ENCODE peak calls at places on chromosomes 13 and 19, in six cellular contexts. H, U, R, B, Z and T are unnamed samples.

GRCh38 chr19:6521718-6522646 is 8.8 kb upstream of the TNFSF9 start:
- DNase-seq in H (no peak), U (peak), R (no peak), B (no peak), Z (no peak), T (peak)

GRCh38 chr13:73082471-73082870 is 23.7 kb downstream of the KLF5 start:
- DNase-seq in H (no peak), U (no peak), R (no peak), B (no peak), Z (no peak), T (no peak)

GRCh38 chr13:106383791-106384190 is 151.7 kb downstream of the EFNB2 start:
- DNase-seq in H (no peak), U (no peak), R (no peak), B (no peak), Z (no peak), T (no peak)

GRCh38 chr19:52648336-52648990 is 10.3 kb upstream of the ZNF83 start:
- DNase-seq in H (peak), U (no peak), R (no peak), B (no peak), Z (no peak), T (no peak)

GRCh38 chr19:1747285-1748114 is 5.8 kb upstream of the ONECUT3 start:
- DNase-seq in H (peak), U (peak), R (no peak), B (peak), Z (no peak), T (no peak)

GRCh38 chr13:37303610-37304009 is 198.1 kb upstream of the CSNK1A1L start:
- DNase-seq in H (no peak), U (no peak), R (no peak), B (no peak), Z (no peak), T (no peak)

GRCh38 chr13:26254583-26255102 is 714 bp downstream of the CDK8 start:
- DNase-seq in H (peak), U (peak), R (peak), B (peak), Z (peak), T (peak)

GRCh38 chr13:82647540-82647939 is 1234.7 kb downstream of the SLITRK1 start:
- DNase-seq in H (no peak), U (no peak), R (no peak), B (no peak), Z (no peak), T (no peak)

GRCh38 chr19:16039081-16039480 is 37.2 kb upstream of the TPM4 start:
- DNase-seq in H (no peak), U (no peak), R (no peak), B (no peak), Z (no peak), T (no peak)

GRCh38 chr19:13100871-13101589 is 1.6 kb downstream of the LYL1 start:
- DNase-seq in H (no peak), U (no peak), R (no peak), B (no peak), Z (no peak), T (no peak)

GRCh38 chr13:51093574-51093973 is 17.5 kb downstream of the C13orf42 start:
- DNase-seq in H (no peak), U (no peak), R (no peak), B (no peak), Z (no peak), T (no peak)

GRCh38 chr19:47188507-47189033 is 42.4 kb downstream of the BBC3 start:
- DNase-seq in H (no peak), U (no peak), R (no peak), B (no peak), Z (no peak), T (no peak)

GRCh38 chr13:111397202-111397880 is 76.9 kb downstream of the TEX29 start:
- DNase-seq in H (no peak), U (no peak), R (no peak), B (no peak), Z (peak), T (no peak)

GRCh38 chr19:54421169-54421516 is 5.9 kb downstream of the TTYH1 start:
- DNase-seq in H (no peak), U (no peak), R (no peak), B (peak), Z (no peak), T (no peak)

GRCh38 chr19:39839678-39840327 is 5.8 kb upstream of the DYRK1B start:
- DNase-seq in H (no peak), U (no peak), R (no peak), B (no peak), Z (no peak), T (no peak)

GRCh38 chr19:39409886-39410619 is 2.4 kb upstream of the PLEKHG2 start:
- DNase-seq in H (no peak), U (peak), R (no peak), B (peak), Z (peak), T (no peak)

GRCh38 chr13:20127563-20128458 is 33.0 kb downstream of the GJA3 start:
- DNase-seq in H (no peak), U (peak), R (peak), B (peak), Z (peak), T (peak)

GRCh38 chr13:76711515-76712182 is 174.6 kb downstream of the KCTD12 start:
- DNase-seq in H (peak), U (no peak), R (no peak), B (peak), Z (no peak), T (no peak)

GRCh38 chr19:45824041-45824471 is 8.9 kb upstream of the RSPH6A start:
- DNase-seq in H (no peak), U (no peak), R (no peak), B (peak), Z (peak), T (no peak)

GRCh38 chr13:94710881-94711560 is 1.3 kb downstream of the SOX21 start:
- DNase-seq in H (no peak), U (no peak), R (no peak), B (no peak), Z (peak), T (no peak)

GRCh38 chr13:65959305-65959704 is 1270.8 kb downstream of the PCDH9 start:
- DNase-seq in H (peak), U (no peak), R (no peak), B (no peak), Z (no peak), T (no peak)

GRCh38 chr13:64332048-64332447 is 2898.1 kb downstream of the PCDH9 start:
- DNase-seq in H (no peak), U (no peak), R (no peak), B (no peak), Z (no peak), T (no peak)

GRCh38 chr19:47778954-47779351 is 450 bp downstream of the SELENOW start:
- DNase-seq in H (no peak), U (no peak), R (no peak), B (no peak), Z (no peak), T (no peak)

GRCh38 chr13:46871557-46871956 is 25.3 kb downstream of the HTR2A start:
- DNase-seq in H (no peak), U (no peak), R (no peak), B (no peak), Z (no peak), T (no peak)

GRCh38 chr19:47228168-47228936 is 2.6 kb downstream of the BBC3 start:
- DNase-seq in H (no peak), U (peak), R (no peak), B (peak), Z (no peak), T (peak)

GRCh38 chr13:35005051-35005450 is 63.0 kb downstream of the NBEA start:
- DNase-seq in H (no peak), U (no peak), R (no peak), B (no peak), Z (no peak), T (no peak)

GRCh38 chr19:14375055-14375581 is 6.1 kb upstream of the ADGRE5 start:
- DNase-seq in H (no peak), U (peak), R (no peak), B (peak), Z (peak), T (peak)

GRCh38 chr19:14185158-14185557 is 20.8 kb downstream of the ADGRL1 start:
- DNase-seq in H (no peak), U (no peak), R (no peak), B (no peak), Z (no peak), T (no peak)

GRCh38 chr13:111659842-111660241 is 339.4 kb downstream of the TEX29 start:
- DNase-seq in H (no peak), U (no peak), R (no peak), B (no peak), Z (no peak), T (no peak)

GRCh38 chr19:55212447-55212846 is 3.1 kb upstream of the PTPRH start:
- DNase-seq in H (no peak), U (peak), R (no peak), B (no peak), Z (no peak), T (peak)

GRCh38 chr13:109699628-109700071 is 86.7 kb downstream of the IRS2 start:
- DNase-seq in H (no peak), U (no peak), R (no peak), B (no peak), Z (no peak), T (no peak)

GRCh38 chr13:75635621-75636338 is at the start of gene LMO7:
- DNase-seq in H (no peak), U (peak), R (no peak), B (peak), Z (peak), T (peak)

GRCh38 chr19:17915940-17916593 is 16.7 kb upstream of the CCDC124 start:
- DNase-seq in H (no peak), U (no peak), R (no peak), B (no peak), Z (no peak), T (no peak)

GRCh38 chr19:11848594-11849263 is at the start of gene ZNF439:
- DNase-seq in H (peak), U (peak), R (peak), B (peak), Z (peak), T (peak)

GRCh38 chr13:99218126-99218525 is 17.5 kb downstream of the UBAC2 start:
- DNase-seq in H (no peak), U (no peak), R (no peak), B (no peak), Z (no peak), T (no peak)

GRCh38 chr13:77698211-77699058 is 948 bp downstream of the SLAIN1 start:
- DNase-seq in H (no peak), U (peak), R (no peak), B (peak), Z (peak), T (peak)

GRCh38 chr13:85812282-85812681 is 13.1 kb upstream of the SLITRK6 start:
- DNase-seq in H (no peak), U (no peak), R (no peak), B (no peak), Z (no peak), T (no peak)
- TF ChIP-seq CTCF in H (no peak), U (no peak), R (no peak), B (no peak), Z (no peak), T (no peak)

DNA sequence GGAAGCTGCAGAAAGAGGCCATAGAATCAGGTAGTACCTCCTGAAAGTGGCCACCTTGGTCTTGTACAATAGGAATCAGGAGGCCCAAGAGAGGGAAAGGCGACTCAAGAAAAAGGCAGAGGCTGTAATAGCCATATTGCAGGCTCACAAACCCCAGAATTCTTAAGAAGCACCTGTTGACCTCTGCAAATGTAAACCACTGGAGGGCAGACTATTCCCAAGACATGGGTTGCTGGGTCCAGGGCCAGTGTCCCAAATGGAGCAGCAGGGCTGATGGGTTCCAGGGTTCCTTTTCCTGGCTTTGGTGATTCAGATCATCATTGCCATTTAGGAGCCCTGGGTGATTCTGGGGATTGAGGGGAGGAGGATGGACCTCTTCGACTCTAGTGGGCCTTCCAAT is 167.6 kb downstream of the B3GLCT start:
- DNase-seq in H (no peak), U (no peak), R (no peak), B (no peak), Z (no peak), T (no peak)
- TF ChIP-seq CTCF in H (no peak), U (no peak), R (no peak), B (no peak), Z (no peak), T (no peak)

GRCh38 chr19:48962849-48963165 is 2.3 kb upstream of the FTL start:
- DNase-seq in H (no peak), U (no peak), R (no peak), B (no peak), Z (no peak), T (no peak)
- TF ChIP-seq CTCF in H (no peak), U (no peak), R (no peak), B (no peak), Z (no peak), T (no peak)

DNA sequence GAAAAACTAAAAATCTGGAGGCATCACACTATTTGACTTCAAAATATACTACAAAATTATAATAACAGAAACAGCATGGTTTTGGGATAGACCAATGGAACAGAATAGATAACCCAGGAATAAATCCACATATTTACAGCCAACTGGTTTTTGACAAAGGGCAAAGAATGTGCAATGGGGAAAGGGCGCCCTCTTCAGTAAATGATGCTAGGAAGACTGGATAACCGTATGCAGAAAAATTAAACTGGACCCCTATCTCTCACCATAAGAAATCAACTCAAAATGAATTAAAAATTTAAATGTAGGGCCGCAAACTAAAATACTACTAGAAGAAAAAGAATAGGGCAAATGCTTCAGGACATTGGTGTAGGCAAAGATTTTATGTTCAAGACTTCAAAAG is 440.5 kb upstream of the SGCG start:
- DNase-seq in H (no peak), U (no peak), R (no peak), B (no peak), Z (no peak), T (no peak)
- TF ChIP-seq CTCF in H (no peak), U (no peak), R (no peak), B (no peak), Z (no peak), T (no peak)

DNA sequence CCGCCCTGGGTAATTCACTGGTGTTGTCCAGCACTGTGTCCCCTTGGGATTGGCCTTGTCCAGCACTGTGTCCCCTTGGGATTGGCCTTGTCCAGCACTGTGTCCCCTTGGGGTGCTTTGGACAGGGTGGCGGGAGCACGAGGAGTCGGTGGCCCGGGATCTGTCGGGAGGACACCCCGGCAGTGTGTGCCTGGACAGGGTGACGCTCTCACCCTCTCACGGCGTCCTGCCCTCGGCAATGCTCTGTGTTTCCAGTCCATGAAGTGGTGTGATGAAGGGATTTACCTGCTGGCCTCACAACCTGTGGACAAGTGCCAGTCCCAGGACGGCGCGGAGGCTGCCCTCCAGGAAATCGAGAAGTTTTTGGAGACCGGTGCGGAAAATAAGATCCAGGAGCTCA is 29.9 kb upstream of the F7 start:
- DNase-seq in H (no peak), U (no peak), R (no peak), B (no peak), Z (peak), T (no peak)
- TF ChIP-seq CTCF in H (no peak), U (no peak), R (no peak), B (no peak), Z (no peak), T (no peak)